ENCODE peak calls at places on chromosomes 16 and 17, in six cellular contexts. A is tibial artery; M is GM12891; J is HAP-1; V is fibroblast of lung; E is activated T-cell treated with anti-CD3 and anti-CD28 coated beads, Interleukin-2, amount 50 U/mL, for 1 hour. X is an unnamed sample.
A peak's percentile ranks its signal among the peaks of the same experiment; 100 is the strongest.

GRCh38 chr16:87196229-87196628 is 121.0 kb downstream of the C16orf95 start:
- DNase-seq in A (no peak), M (no peak), J (no peak), V (no peak), E (no peak), X (peak; percentile 27)

GRCh38 chr17:7217113-7217987 is 2.3 kb downstream of the DLG4 start:
- DNase-seq in A (no peak), M (no peak), J (peak; percentile 74), V (peak; percentile 76), E (no peak), X (peak; percentile 86)

GRCh38 chr17:14942511-14943185 is 322.5 kb downstream of the PMP22 start:
- DNase-seq in A (no peak), M (no peak), J (no peak), V (no peak), E (no peak), X (no peak)

GRCh38 chr16:81738831-81739496 is 40.1 kb upstream of the PLCG2 start:
- DNase-seq in A (peak; percentile 79), M (no peak), J (no peak), V (no peak), E (no peak), X (no peak)

GRCh38 chr17:50604470-50604869 is 30.2 kb upstream of the ABCC3 start:
- DNase-seq in A (no peak), M (no peak), J (no peak), V (peak; percentile 72), E (no peak), X (no peak)

GRCh38 chr17:32755045-32755805 is 121.7 kb downstream of the MYO1D start:
- DNase-seq in A (no peak), M (no peak), J (no peak), V (peak; percentile 66), E (no peak), X (peak; percentile 72)

GRCh38 chr16:53678756-53679334 is 24.8 kb downstream of the RPGRIP1L start:
- DNase-seq in A (no peak), M (no peak), J (no peak), V (peak; percentile 25), E (no peak), X (no peak)

GRCh38 chr16:57723170-57723569 is 12.4 kb upstream of the KATNB1 start:
- DNase-seq in A (no peak), M (no peak), J (peak; percentile 46), V (no peak), E (no peak), X (no peak)

GRCh38 chr17:31900877-31901276 is 631 bp downstream of the UTP6 start:
- DNase-seq in A (no peak), M (no peak), J (no peak), V (peak; percentile 26), E (no peak), X (no peak)

GRCh38 chr17:65666869-65667268 is 105.4 kb upstream of the AXIN2 start:
- DNase-seq in A (no peak), M (no peak), J (peak; percentile 29), V (peak; percentile 23), E (no peak), X (no peak)

GRCh38 chr16:24896439-24896838 is 50.7 kb downstream of the SLC5A11 start:
- DNase-seq in A (no peak), M (peak; percentile 31), J (no peak), V (no peak), E (no peak), X (no peak)

GRCh38 chr17:82520041-82520910 is 744 bp downstream of the FOXK2 start:
- DNase-seq in A (no peak), M (no peak), J (peak; percentile 44), V (peak; percentile 28), E (peak; percentile 62), X (no peak)

GRCh38 chr17:47698749-47699535 is 5.0 kb downstream of the TBKBP1 start:
- DNase-seq in A (peak; percentile 72), M (peak; percentile 91), J (peak; percentile 81), V (no peak), E (peak; percentile 87), X (peak; percentile 74)

GRCh38 chr16:20918486-20919239 is 18.1 kb downstream of the LYRM1 start:
- DNase-seq in A (no peak), M (no peak), J (peak; percentile 64), V (peak; percentile 87), E (no peak), X (no peak)

GRCh38 chr16:17160285-17160854 is 310.4 kb downstream of the XYLT1 start:
- DNase-seq in A (no peak), M (no peak), J (no peak), V (peak; percentile 81), E (no peak), X (no peak)

GRCh38 chr17:42553161-42553818 is 567 bp downstream of the HSD17B1 start:
- DNase-seq in A (no peak), M (no peak), J (peak; percentile 75), V (peak; percentile 56), E (no peak), X (no peak)

GRCh38 chr17:5378566-5379207 is 40.8 kb downstream of the NUP88 start:
- DNase-seq in A (no peak), M (no peak), J (no peak), V (no peak), E (no peak), X (no peak)

GRCh38 chr17:13751485-13751793 is 149.7 kb upstream of the HS3ST3A1 start:
- DNase-seq in A (no peak), M (no peak), J (no peak), V (no peak), E (no peak), X (no peak)

GRCh38 chr16:27364493-27365141 is 37.4 kb upstream of the IL21R start:
- DNase-seq in A (no peak), M (no peak), J (no peak), V (no peak), E (no peak), X (no peak)

GRCh38 chr17:17849863-17850373 is 13.1 kb upstream of the SREBF1 start:
- DNase-seq in A (no peak), M (peak; percentile 59), J (peak; percentile 69), V (peak; percentile 47), E (peak; percentile 57), X (no peak)

GRCh38 chr16:85179344-85180046 is 67.2 kb upstream of the CIBAR2 start:
- DNase-seq in A (no peak), M (no peak), J (no peak), V (no peak), E (no peak), X (no peak)

GRCh38 chr16:84540194-84540593 is 35.7 kb upstream of the MEAK7 start:
- DNase-seq in A (no peak), M (no peak), J (no peak), V (no peak), E (no peak), X (no peak)

GRCh38 chr17:41773190-41773588 is 13.3 kb downstream of the JUP start:
- DNase-seq in A (no peak), M (no peak), J (no peak), V (peak; percentile 92), E (no peak), X (no peak)

GRCh38 chr16:71840052-71840451 is 5.7 kb upstream of the ATXN1L start:
- DNase-seq in A (no peak), M (no peak), J (no peak), V (peak; percentile 7), E (no peak), X (no peak)

GRCh38 chr16:49459953-49460735 is 86.5 kb downstream of the C16orf78 start:
- DNase-seq in A (peak; percentile 24), M (no peak), J (no peak), V (no peak), E (peak; percentile 4), X (no peak)

GRCh38 chr17:69417545-69418483 is 3.3 kb downstream of the MAP2K6 start:
- DNase-seq in A (no peak), M (no peak), J (no peak), V (peak; percentile 26), E (no peak), X (no peak)

GRCh38 chr17:36149296-36149820 is 27.1 kb downstream of the TBC1D3B start:
- DNase-seq in A (peak; percentile 84), M (no peak), J (no peak), V (peak; percentile 68), E (no peak), X (peak; percentile 56)

GRCh38 chr17:35087731-35088646 is 24.5 kb upstream of the RFFL start:
- DNase-seq in A (peak; percentile 77), M (no peak), J (peak; percentile 49), V (peak; percentile 42), E (peak; percentile 45), X (peak; percentile 38)

GRCh38 chr17:61809816-61810392 is 53.4 kb downstream of the BRIP1 start:
- DNase-seq in A (no peak), M (no peak), J (no peak), V (peak; percentile 62), E (no peak), X (no peak)

GRCh38 chr17:41835800-41836549 is at the start of gene NT5C3B:
- DNase-seq in A (peak; percentile 78), M (peak; percentile 87), J (peak; percentile 79), V (peak; percentile 27), E (peak; percentile 73), X (peak; percentile 88)

GRCh38 chr17:15957608-15958307 is 12.8 kb downstream of the ADORA2B start:
- DNase-seq in A (no peak), M (no peak), J (no peak), V (no peak), E (no peak), X (no peak)

GRCh38 chr16:67613808-67614207 is 31.1 kb upstream of the CARMIL2 start:
- DNase-seq in A (no peak), M (no peak), J (peak; percentile 50), V (no peak), E (no peak), X (no peak)

GRCh38 chr17:78797691-78798585 is 15.9 kb upstream of the CYTH1 start:
- DNase-seq in A (no peak), M (no peak), J (no peak), V (peak; percentile 52), E (no peak), X (no peak)

GRCh38 chr17:38401459-38401858 is 26.8 kb upstream of the ARHGAP23 start:
- DNase-seq in A (no peak), M (no peak), J (no peak), V (no peak), E (no peak), X (no peak)

GRCh38 chr17:74527081-74527480 is 4.2 kb downstream of the CD300LB start:
- DNase-seq in A (no peak), M (no peak), J (no peak), V (no peak), E (no peak), X (no peak)

X was measured in cerebellum.